ENCODE peak calls at places on chromosome 20, in nine cellular contexts. U is retinal pigment epithelial cell, D is epithelial cell of esophagus, F is AG04450, P is tibial nerve, J is HAP-1, R is coronary artery, Z is PC-3, K is ovary. I is an unnamed sample.

GRCh38 chr20:62352402-62353288 is 14.5 kb downstream of the LAMA5 start:
- DNase-seq in U (no peak), D (peak), F (no peak), P (no peak), J (no peak), R (peak), Z (peak), K (peak), I (no peak)

GRCh38 chr20:603116-603640 is 6.9 kb downstream of the TCF15 start:
- DNase-seq in U (no peak), D (no peak), F (no peak), P (no peak), J (no peak), R (no peak), Z (no peak), K (no peak), I (no peak)

GRCh38 chr20:5845686-5846651 is 95.8 kb downstream of the SHLD1 start:
- DNase-seq in U (no peak), D (no peak), F (no peak), P (no peak), J (no peak), R (no peak), Z (no peak), K (no peak), I (no peak)

GRCh38 chr20:51549474-51549873 is 7.0 kb upstream of the NFATC2 start:
- DNase-seq in U (no peak), D (no peak), F (no peak), P (no peak), J (no peak), R (no peak), Z (no peak), K (no peak), I (no peak)

GRCh38 chr20:35306931-35307517 is 14.8 kb upstream of the FAM83C start:
- DNase-seq in U (peak), D (peak), F (no peak), P (peak), J (peak), R (no peak), Z (peak), K (no peak), I (peak)

GRCh38 chr20:62736026-62736406 is 27.4 kb downstream of the NTSR1 start:
- DNase-seq in U (no peak), D (no peak), F (no peak), P (no peak), J (no peak), R (no peak), Z (no peak), K (no peak), I (no peak)

GRCh38 chr20:59829415-59830106 is 103.9 kb downstream of the SYCP2 start:
- DNase-seq in U (no peak), D (peak), F (no peak), P (no peak), J (no peak), R (peak), Z (no peak), K (no peak), I (no peak)

GRCh38 chr20:56202493-56203077 is 45.9 kb upstream of the MC3R start:
- DNase-seq in U (no peak), D (peak), F (no peak), P (no peak), J (peak), R (no peak), Z (peak), K (no peak), I (no peak)

GRCh38 chr20:11993886-11994466 is 76.3 kb downstream of the BTBD3 start:
- DNase-seq in U (no peak), D (no peak), F (no peak), P (no peak), J (no peak), R (no peak), Z (no peak), K (no peak), I (no peak)

GRCh38 chr20:41769650-41770049 is 151.5 kb upstream of the CHD6 start:
- DNase-seq in U (no peak), D (no peak), F (no peak), P (no peak), J (no peak), R (no peak), Z (no peak), K (no peak), I (no peak)

GRCh38 chr20:5642155-5642981 is 107.8 kb upstream of the SHLD1 start:
- DNase-seq in U (no peak), D (no peak), F (no peak), P (peak), J (no peak), R (no peak), Z (no peak), K (no peak), I (no peak)

GRCh38 chr20:4829494-4830211 is 107.9 kb downstream of the PRND start:
- DNase-seq in U (no peak), D (no peak), F (no peak), P (peak), J (no peak), R (no peak), Z (no peak), K (no peak), I (no peak)

GRCh38 chr20:33653218-33653899 is 8.8 kb upstream of the C20orf144 start:
- DNase-seq in U (no peak), D (peak), F (no peak), P (peak), J (peak), R (peak), Z (peak), K (peak), I (peak)

GRCh38 chr20:17505664-17506517 is 25.3 kb downstream of the BFSP1 start:
- DNase-seq in U (no peak), D (peak), F (no peak), P (no peak), J (no peak), R (no peak), Z (peak), K (no peak), I (no peak)
- H3K4me3 ChIP-seq in U (no peak), D (no peak), F (no peak), P (peak), J (no peak), R (peak), Z (peak), K (no peak), I (no peak)

GRCh38 chr20:49711331-49711987 is 2.2 kb downstream of the B4GALT5 start:
- DNase-seq in U (no peak), D (no peak), F (no peak), P (no peak), J (no peak), R (no peak), Z (no peak), K (no peak), I (no peak)

GRCh38 chr20:49715466-49715865 is 1.8 kb upstream of the B4GALT5 start:
- DNase-seq in U (no peak), D (no peak), F (no peak), P (no peak), J (no peak), R (no peak), Z (no peak), K (no peak), I (no peak)

GRCh38 chr20:49713779-49714712 is at the start of gene B4GALT5:
- DNase-seq in U (peak), D (peak), F (peak), P (peak), J (peak), R (peak), Z (peak), K (peak), I (peak)

GRCh38 chr20:49712918-49713778 is 530 bp downstream of the B4GALT5 start:
- DNase-seq in U (no peak), D (no peak), F (no peak), P (no peak), J (peak), R (peak), Z (no peak), K (peak), I (no peak)

GRCh38 chr20:49712118-49712517 is 1.6 kb downstream of the B4GALT5 start:
- DNase-seq in U (no peak), D (no peak), F (no peak), P (no peak), J (no peak), R (peak), Z (no peak), K (no peak), I (no peak)
- H3K4me3 ChIP-seq in U (peak), D (peak), F (peak), P (peak), J (peak), R (peak), Z (peak), K (peak), I (peak)

GRCh38 chr20:44600301-44600700 is 17.9 kb downstream of the PKIG start:
- DNase-seq in U (no peak), D (no peak), F (no peak), P (no peak), J (no peak), R (no peak), Z (no peak), K (no peak), I (no peak)
- H3K4me3 ChIP-seq in U (no peak), D (no peak), F (no peak), P (no peak), J (no peak), R (peak), Z (no peak), K (no peak), I (no peak)

GRCh38 chr20:32456869-32457421 is 98.8 kb downstream of the ASXL1 start:
- DNase-seq in U (peak), D (no peak), F (no peak), P (no peak), J (peak), R (no peak), Z (peak), K (peak), I (no peak)
- H3K4me3 ChIP-seq in U (peak), D (peak), F (peak), P (peak), J (no peak), R (peak), Z (peak), K (peak), I (no peak)

GRCh38 chr20:36465109-36466080 is 75.9 kb upstream of the MYL9 start:
- DNase-seq in U (no peak), D (peak), F (peak), P (peak), J (peak), R (peak), Z (peak), K (no peak), I (no peak)
- H3K4me3 ChIP-seq in U (no peak), D (no peak), F (peak), P (no peak), J (no peak), R (peak), Z (peak), K (no peak), I (no peak)

GRCh38 chr20:58449703-58450138 is 60.7 kb downstream of the VAPB start:
- DNase-seq in U (no peak), D (no peak), F (no peak), P (no peak), J (no peak), R (no peak), Z (no peak), K (no peak), I (no peak)
- H3K4me3 ChIP-seq in U (no peak), D (no peak), F (no peak), P (no peak), J (no peak), R (no peak), Z (no peak), K (no peak), I (no peak)

DNA sequence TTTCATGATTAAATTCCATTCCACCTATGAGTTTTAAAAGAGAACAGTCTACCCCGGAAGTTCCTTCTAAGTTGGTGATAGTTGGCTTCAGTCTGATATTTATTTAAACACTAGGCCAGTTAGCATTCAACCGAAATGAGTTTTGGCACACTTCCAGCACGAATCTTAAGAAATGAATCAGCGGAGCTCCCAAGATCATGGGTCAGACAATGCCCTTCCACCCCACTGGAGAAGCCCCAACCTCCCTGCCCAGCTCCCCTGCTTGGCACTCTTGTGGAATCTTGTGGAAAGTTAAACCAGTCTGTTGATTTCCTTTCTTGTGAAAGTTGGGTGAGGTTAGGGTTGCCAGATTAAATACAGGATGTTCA is 64.3 kb downstream of the MKKS start:
- DNase-seq in U (peak), D (peak), F (no peak), P (no peak), J (no peak), R (no peak), Z (peak), K (no peak), I (no peak)
- H3K4me3 ChIP-seq in U (no peak), D (no peak), F (no peak), P (no peak), J (no peak), R (no peak), Z (no peak), K (no peak), I (no peak)

GRCh38 chr20:13996265-13996664 is 949 bp downstream of the MACROD2 start:
- DNase-seq in U (no peak), D (peak), F (no peak), P (no peak), J (no peak), R (no peak), Z (peak), K (no peak), I (no peak)
- H3K4me3 ChIP-seq in U (peak), D (peak), F (no peak), P (peak), J (no peak), R (peak), Z (peak), K (peak), I (no peak)

GRCh38 chr20:3679749-3680700 is 1.8 kb downstream of the ADAM33 start:
- DNase-seq in U (no peak), D (no peak), F (peak), P (peak), J (no peak), R (peak), Z (no peak), K (peak), I (no peak)

GRCh38 chr20:3678893-3679720 is 2.7 kb downstream of the ADAM33 start:
- DNase-seq in U (no peak), D (no peak), F (no peak), P (peak), J (no peak), R (no peak), Z (no peak), K (no peak), I (no peak)

GRCh38 chr20:3681352-3681930 is 369 bp downstream of the ADAM33 start:
- DNase-seq in U (no peak), D (no peak), F (no peak), P (no peak), J (no peak), R (no peak), Z (no peak), K (no peak), I (no peak)

GRCh38 chr20:3681931-3682820 is at the start of gene ADAM33:
- DNase-seq in U (no peak), D (no peak), F (no peak), P (peak), J (no peak), R (no peak), Z (no peak), K (peak), I (no peak)

DNA sequence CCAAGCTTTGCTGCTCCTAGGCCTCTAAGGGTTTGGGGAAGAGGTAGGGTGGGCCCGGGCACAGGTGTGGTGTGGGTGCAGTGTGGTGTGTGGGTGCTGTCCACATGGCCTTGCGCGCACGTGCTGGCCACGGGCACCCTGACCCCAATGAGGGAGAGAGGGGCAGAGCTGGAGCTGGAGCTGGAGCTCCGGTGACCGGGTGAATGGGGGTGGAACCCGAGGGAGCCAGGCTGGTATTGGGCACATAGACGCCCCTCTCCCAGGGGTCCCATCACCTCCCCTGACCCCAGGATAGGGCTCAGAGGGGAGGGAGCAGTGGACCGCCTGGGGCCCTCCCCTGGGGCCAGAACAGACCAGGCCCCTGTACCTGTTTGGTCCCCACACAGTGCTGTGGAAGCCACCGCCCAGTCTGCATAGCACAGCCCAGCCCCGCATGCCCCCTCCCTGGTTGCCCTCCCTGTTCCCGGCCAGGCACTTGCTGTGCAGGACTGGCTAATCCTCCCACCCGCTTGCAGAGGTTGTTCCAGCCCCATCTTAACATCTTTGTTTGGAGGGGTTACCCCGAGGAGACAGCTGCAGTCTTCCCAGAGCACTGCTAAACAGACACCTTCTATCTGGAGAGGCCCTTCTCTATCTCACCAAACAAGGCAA is 984 bp downstream of the ADAM33 start:
- DNase-seq in U (no peak), D (no peak), F (no peak), P (no peak), J (no peak), R (no peak), Z (no peak), K (no peak), I (no peak)
- H3K4me3 ChIP-seq in U (no peak), D (no peak), F (peak), P (peak), J (no peak), R (peak), Z (no peak), K (peak), I (no peak)

DNA sequence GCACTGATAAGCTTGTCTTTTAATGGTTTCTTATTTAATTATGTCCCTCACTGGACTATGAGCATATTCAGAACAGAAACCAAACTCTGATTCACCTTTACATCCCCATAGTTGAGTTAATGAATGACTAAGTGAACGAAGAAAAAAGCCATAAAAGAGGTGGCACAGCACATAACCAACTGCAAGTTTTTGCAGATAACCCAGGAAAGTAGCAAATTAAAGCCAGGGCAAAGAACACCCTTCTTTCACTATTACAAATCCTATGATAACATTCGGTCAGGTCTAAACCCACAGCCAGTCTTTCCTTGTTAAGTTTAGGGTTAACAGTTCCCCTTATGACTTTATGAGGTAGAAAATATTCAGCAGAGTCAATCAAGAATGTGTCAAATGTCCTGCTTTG is 102.7 kb downstream of the RIN2 start:
- DNase-seq in U (no peak), D (no peak), F (no peak), P (no peak), J (no peak), R (no peak), Z (no peak), K (no peak), I (no peak)
- H3K4me3 ChIP-seq in U (no peak), D (no peak), F (no peak), P (no peak), J (no peak), R (no peak), Z (no peak), K (no peak), I (no peak)